ENCODE peak calls at places on chromosomes 16 and 17, in four cellular contexts. One of them, this sample, is unnamed.
A peak's percentile ranks its signal among the peaks of the same experiment; 100 is the strongest.

GRCh38 chr16:78002915-78003538 is 19.3 kb upstream of the CLEC3A start:
- DNase-seq in H1: peak; percentile 91
- DNase-seq in IMR-90: peak; percentile 90
- DNase-seq in mesenchymal stem cell: peak; percentile 87
- DNase-seq in this sample: peak; percentile 97

GRCh38 chr16:49596119-49596518 is 222.5 kb downstream of the C16orf78 start:
- DNase-seq in H1: no peak
- DNase-seq in IMR-90: peak; percentile 15
- DNase-seq in mesenchymal stem cell: peak; percentile 33
- DNase-seq in this sample: no peak

GRCh38 chr17:17052462-17053221 is 10.4 kb downstream of the MPRIP start:
- DNase-seq in H1: no peak
- DNase-seq in IMR-90: no peak
- DNase-seq in mesenchymal stem cell: no peak
- DNase-seq in this sample: no peak

GRCh38 chr16:74485916-74486315 is 64.6 kb upstream of the CLEC18B start:
- DNase-seq in H1: no peak
- DNase-seq in IMR-90: no peak
- DNase-seq in mesenchymal stem cell: no peak
- DNase-seq in this sample: peak; percentile 73

GRCh38 chr16:9296273-9296593 is 204.8 kb downstream of the HAPSTR1 start:
- DNase-seq in H1: no peak
- DNase-seq in IMR-90: no peak
- DNase-seq in mesenchymal stem cell: no peak
- DNase-seq in this sample: no peak

GRCh38 chr17:72924181-72924580 is 168.3 kb downstream of the SLC39A11 start:
- DNase-seq in H1: no peak
- DNase-seq in IMR-90: no peak
- DNase-seq in mesenchymal stem cell: no peak
- DNase-seq in this sample: no peak

GRCh38 chr17:10292057-10292931 is 80.5 kb downstream of the MYH13 start:
- DNase-seq in H1: no peak
- DNase-seq in IMR-90: peak; percentile 26
- DNase-seq in mesenchymal stem cell: peak; percentile 38
- DNase-seq in this sample: peak; percentile 56

GRCh38 chr17:34386925-34387550 is 24.0 kb upstream of the CCL1 start:
- DNase-seq in H1: no peak
- DNase-seq in IMR-90: peak; percentile 46
- DNase-seq in mesenchymal stem cell: no peak
- DNase-seq in this sample: no peak

GRCh38 chr17:18258356-18259038 is at the start of gene FLII:
- DNase-seq in H1: no peak
- DNase-seq in IMR-90: peak; percentile 17
- DNase-seq in mesenchymal stem cell: peak; percentile 34
- DNase-seq in this sample: peak; percentile 72

GRCh38 chr17:42879596-42879985 is 21.0 kb upstream of the G6PC1 start:
- DNase-seq in H1: no peak
- DNase-seq in IMR-90: peak; percentile 48
- DNase-seq in mesenchymal stem cell: peak; percentile 72
- DNase-seq in this sample: no peak

GRCh38 chr17:9074106-9074505 is 52.8 kb downstream of the NTN1 start:
- DNase-seq in H1: no peak
- DNase-seq in IMR-90: no peak
- DNase-seq in mesenchymal stem cell: no peak
- DNase-seq in this sample: no peak

GRCh38 chr17:43740541-43740940 is 18.1 kb downstream of the SOST start:
- DNase-seq in H1: no peak
- DNase-seq in IMR-90: peak; percentile 59
- DNase-seq in mesenchymal stem cell: no peak
- DNase-seq in this sample: no peak

GRCh38 chr17:42521036-42521435 is 15.0 kb upstream of the NAGLU start:
- DNase-seq in H1: no peak
- DNase-seq in IMR-90: no peak
- DNase-seq in mesenchymal stem cell: peak; percentile 35
- DNase-seq in this sample: no peak

GRCh38 chr16:64455275-64455674 is 666.6 kb downstream of the CDH11 start:
- DNase-seq in H1: no peak
- DNase-seq in IMR-90: peak; percentile 53
- DNase-seq in mesenchymal stem cell: no peak
- DNase-seq in this sample: no peak

GRCh38 chr17:75642221-75643032 is 9.2 kb downstream of the SMIM5 start:
- DNase-seq in H1: no peak
- DNase-seq in IMR-90: no peak
- DNase-seq in mesenchymal stem cell: no peak
- DNase-seq in this sample: no peak

GRCh38 chr17:76723812-76724211 is 2.6 kb downstream of the JMJD6 start:
- DNase-seq in H1: no peak
- DNase-seq in IMR-90: no peak
- DNase-seq in mesenchymal stem cell: no peak
- DNase-seq in this sample: no peak

GRCh38 chr17:61584866-61585265 is 6.2 kb downstream of the NACA2 start:
- DNase-seq in H1: no peak
- DNase-seq in IMR-90: no peak
- DNase-seq in mesenchymal stem cell: no peak
- DNase-seq in this sample: no peak

GRCh38 chr17:44832821-44833220 is 2.7 kb upstream of the GJC1 start:
- DNase-seq in H1: no peak
- DNase-seq in IMR-90: no peak
- DNase-seq in mesenchymal stem cell: no peak
- DNase-seq in this sample: peak; percentile 85

GRCh38 chr16:87789437-87790277 is 23.9 kb upstream of the KLHDC4 start:
- DNase-seq in H1: no peak
- DNase-seq in IMR-90: peak; percentile 86
- DNase-seq in mesenchymal stem cell: no peak
- DNase-seq in this sample: no peak

GRCh38 chr16:58629681-58630640 is at the start of gene CNOT1:
- DNase-seq in H1: peak; percentile 95
- DNase-seq in IMR-90: peak; percentile 100
- DNase-seq in mesenchymal stem cell: peak; percentile 100
- DNase-seq in this sample: peak; percentile 100

GRCh38 chr16:87628246-87628923 is 26.1 kb downstream of the JPH3 start:
- DNase-seq in H1: no peak
- DNase-seq in IMR-90: no peak
- DNase-seq in mesenchymal stem cell: no peak
- DNase-seq in this sample: no peak

GRCh38 chr16:10037771-10038170 is 144.5 kb downstream of the GRIN2A start:
- DNase-seq in H1: no peak
- DNase-seq in IMR-90: no peak
- DNase-seq in mesenchymal stem cell: peak; percentile 41
- DNase-seq in this sample: peak; percentile 34

GRCh38 chr17:17603178-17603894 is 11.8 kb upstream of the PEMT start:
- DNase-seq in H1: no peak
- DNase-seq in IMR-90: no peak
- DNase-seq in mesenchymal stem cell: no peak
- DNase-seq in this sample: no peak

GRCh38 chr16:20359997-20360396 is 7.5 kb upstream of the UMOD start:
- DNase-seq in H1: no peak
- DNase-seq in IMR-90: no peak
- DNase-seq in mesenchymal stem cell: no peak
- DNase-seq in this sample: peak; percentile 48

GRCh38 chr16:4011225-4011939 is 104.9 kb downstream of the ADCY9 start:
- DNase-seq in H1: no peak
- DNase-seq in IMR-90: no peak
- DNase-seq in mesenchymal stem cell: no peak
- DNase-seq in this sample: peak; percentile 39

GRCh38 chr16:27251561-27252205 is 16.9 kb downstream of the NSMCE1 start:
- DNase-seq in H1: no peak
- DNase-seq in IMR-90: no peak
- DNase-seq in mesenchymal stem cell: no peak
- DNase-seq in this sample: no peak

GRCh38 chr17:27846042-27846655 is 45.8 kb upstream of the NOS2 start:
- DNase-seq in H1: no peak
- DNase-seq in IMR-90: no peak
- DNase-seq in mesenchymal stem cell: no peak
- DNase-seq in this sample: no peak

GRCh38 chr17:77800832-77801231 is 157.7 kb upstream of the TNRC6C start:
- DNase-seq in H1: no peak
- DNase-seq in IMR-90: no peak
- DNase-seq in mesenchymal stem cell: no peak
- DNase-seq in this sample: no peak

GRCh38 chr16:27237229-27238015 is 31.1 kb downstream of the NSMCE1 start:
- DNase-seq in H1: no peak
- DNase-seq in IMR-90: no peak
- DNase-seq in mesenchymal stem cell: peak; percentile 32
- DNase-seq in this sample: no peak

GRCh38 chr16:4608704-4608980 is 6.0 kb downstream of the UBALD1 start:
- DNase-seq in H1: no peak
- DNase-seq in IMR-90: no peak
- DNase-seq in mesenchymal stem cell: no peak
- DNase-seq in this sample: no peak

GRCh38 chr17:11757796-11758195 is 159.5 kb downstream of the DNAH9 start:
- DNase-seq in H1: no peak
- DNase-seq in IMR-90: no peak
- DNase-seq in mesenchymal stem cell: no peak
- DNase-seq in this sample: no peak

GRCh38 chr16:79307214-79307613 is 293.3 kb downstream of the MAF start:
- DNase-seq in H1: no peak
- DNase-seq in IMR-90: no peak
- DNase-seq in mesenchymal stem cell: no peak
- DNase-seq in this sample: no peak

GRCh38 chr16:89195521-89196171 is 4.7 kb downstream of the SLC22A31 start:
- DNase-seq in H1: no peak
- DNase-seq in IMR-90: no peak
- DNase-seq in mesenchymal stem cell: no peak
- DNase-seq in this sample: no peak

GRCh38 chr17:67386965-67387551 is 10.0 kb downstream of the PITPNC1 start:
- DNase-seq in H1: no peak
- DNase-seq in IMR-90: peak; percentile 55
- DNase-seq in mesenchymal stem cell: peak; percentile 30
- DNase-seq in this sample: peak; percentile 70

GRCh38 chr16:25413962-25414361 is 156.3 kb upstream of the ZKSCAN2 start:
- DNase-seq in H1: no peak
- DNase-seq in IMR-90: no peak
- DNase-seq in mesenchymal stem cell: no peak
- DNase-seq in this sample: no peak

GRCh38 chr16:20114356-20114755 is 40.7 kb upstream of the GPR139 start:
- DNase-seq in H1: no peak
- DNase-seq in IMR-90: no peak
- DNase-seq in mesenchymal stem cell: no peak
- DNase-seq in this sample: no peak

GRCh38 chr17:55285340-55286301 is 20.9 kb downstream of the HLF start:
- DNase-seq in H1: no peak
- DNase-seq in IMR-90: peak; percentile 68
- DNase-seq in mesenchymal stem cell: no peak
- DNase-seq in this sample: no peak

GRCh38 chr17:80596760-80597608 is 52.3 kb downstream of the RPTOR start:
- DNase-seq in H1: no peak
- DNase-seq in IMR-90: peak; percentile 36
- DNase-seq in mesenchymal stem cell: no peak
- DNase-seq in this sample: no peak

GRCh38 chr16:67723151-67723915 is 4.2 kb upstream of the GFOD2 start:
- DNase-seq in H1: no peak
- DNase-seq in IMR-90: peak; percentile 75
- DNase-seq in mesenchymal stem cell: peak; percentile 43
- DNase-seq in this sample: peak; percentile 23

GRCh38 chr17:7509937-7510336 is 25.8 kb downstream of the POLR2A start:
- DNase-seq in H1: no peak
- DNase-seq in IMR-90: no peak
- DNase-seq in mesenchymal stem cell: no peak
- DNase-seq in this sample: no peak
- H3K36me3 ChIP-seq in H1: peaks cover 75% of the 10 kb centered on the region
- H3K36me3 ChIP-seq in IMR-90: peaks cover 74% of the 10 kb centered on the region
- H3K36me3 ChIP-seq in mesenchymal stem cell: peaks cover 83% of the 10 kb centered on the region
- H3K36me3 ChIP-seq in this sample: peaks cover 40% of the 10 kb centered on the region

GRCh38 chr17:33028778-33029177 is 37.1 kb downstream of the SPACA3 start:
- DNase-seq in H1: no peak
- DNase-seq in IMR-90: no peak
- DNase-seq in mesenchymal stem cell: no peak
- DNase-seq in this sample: no peak
- H2AK5ac ChIP-seq in H1: no peak overlapping the region
- H2AK5ac ChIP-seq in IMR-90: no peak overlapping the region
- H2AK5ac ChIP-seq in mesenchymal stem cell: no peak overlapping the region
- H2AK5ac ChIP-seq in this sample: no peak overlapping the region

GRCh38 chr17:180380-181212 is 854 bp downstream of the DOC2B start:
- DNase-seq in H1: no peak
- DNase-seq in IMR-90: no peak
- DNase-seq in mesenchymal stem cell: no peak
- DNase-seq in this sample: peak; percentile 12
- H3K36me3 ChIP-seq in H1: no peaks in the 10 kb centered on the region
- H3K36me3 ChIP-seq in IMR-90: no peaks in the 10 kb centered on the region
- H3K36me3 ChIP-seq in mesenchymal stem cell: peaks cover 6% of the 10 kb centered on the region
- H3K36me3 ChIP-seq in this sample: no peaks in the 10 kb centered on the region

GRCh38 chr17:49723423-49723822 is 15.7 kb upstream of the SLC35B1 start:
- DNase-seq in H1: no peak
- DNase-seq in IMR-90: no peak
- DNase-seq in mesenchymal stem cell: no peak
- DNase-seq in this sample: no peak
- H2AK5ac ChIP-seq in H1: no peak overlapping the region
- H2AK5ac ChIP-seq in IMR-90: no peak overlapping the region
- H2AK5ac ChIP-seq in mesenchymal stem cell: no peak overlapping the region
- H2AK5ac ChIP-seq in this sample: no peak overlapping the region

GRCh38 chr17:82049106-82049505 is 2.5 kb downstream of the RFNG start:
- DNase-seq in H1: no peak
- DNase-seq in IMR-90: no peak
- DNase-seq in mesenchymal stem cell: no peak
- DNase-seq in this sample: no peak

GRCh38 chr17:82050152-82050760 is 1.4 kb downstream of the RFNG start:
- DNase-seq in H1: no peak
- DNase-seq in IMR-90: no peak
- DNase-seq in mesenchymal stem cell: no peak
- DNase-seq in this sample: no peak

GRCh38 chr17:82050761-82051641 is 610 bp downstream of the RFNG start:
- DNase-seq in H1: no peak
- DNase-seq in IMR-90: no peak
- DNase-seq in mesenchymal stem cell: no peak
- DNase-seq in this sample: no peak

GRCh38 chr17:82048571-82048971 is 3.0 kb downstream of the RFNG start:
- DNase-seq in H1: no peak
- DNase-seq in IMR-90: no peak
- DNase-seq in mesenchymal stem cell: no peak
- DNase-seq in this sample: no peak

DNA sequence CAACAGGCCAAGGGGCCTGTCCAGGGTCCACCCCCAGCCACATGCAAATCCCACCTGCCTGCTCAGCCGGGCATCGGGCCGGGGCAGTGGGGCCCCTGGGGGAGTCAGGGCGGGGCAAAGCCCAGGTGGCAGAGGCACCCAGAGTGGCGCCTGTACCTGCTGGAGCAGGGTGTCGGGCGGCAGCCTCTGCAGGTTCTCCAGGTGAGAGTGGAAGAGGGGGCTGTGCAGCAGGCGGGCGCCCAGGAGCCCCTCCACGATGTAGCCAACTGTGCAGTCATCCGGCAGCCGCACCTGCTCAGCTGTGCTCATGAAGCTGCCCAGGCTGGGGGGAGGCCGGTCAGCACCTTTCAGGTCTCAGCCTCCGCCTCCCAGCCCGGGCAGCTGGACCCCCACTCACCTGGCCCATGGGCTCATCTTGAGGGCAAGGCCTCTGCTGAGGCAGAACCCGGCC is 2.1 kb downstream of the RFNG start:
- DNase-seq in H1: no peak
- DNase-seq in IMR-90: no peak
- DNase-seq in mesenchymal stem cell: no peak
- DNase-seq in this sample: no peak
- H3K36me3 ChIP-seq in H1: peaks cover 14% of the 10 kb centered on the region
- H3K36me3 ChIP-seq in IMR-90: peaks cover 39% of the 10 kb centered on the region
- H3K36me3 ChIP-seq in mesenchymal stem cell: peaks cover 66% of the 10 kb centered on the region
- H3K36me3 ChIP-seq in this sample: peaks cover 2% of the 10 kb centered on the region

GRCh38 chr17:31522284-31522931 is 130.9 kb downstream of the RAB11FIP4 start:
- DNase-seq in H1: no peak
- DNase-seq in IMR-90: no peak
- DNase-seq in mesenchymal stem cell: no peak
- DNase-seq in this sample: no peak
- H2AK5ac ChIP-seq in H1: no peak overlapping the region
- H2AK5ac ChIP-seq in IMR-90: no peak overlapping the region
- H2AK5ac ChIP-seq in mesenchymal stem cell: no peak overlapping the region
- H2AK5ac ChIP-seq in this sample: no peak overlapping the region